ENCODE peak calls at places on chromosomes 4 and X, in seven cellular contexts. X, W, A, J, T, I and N are unnamed samples.

GRCh38 chrX:2828404-2829065 is at the start of gene GYG2:
- DNase-seq in T (peak), X (no peak), J (peak), W (no peak), I (no peak), A (no peak), N (no peak)

GRCh38 chrX:30777575-30777974 is 111.5 kb downstream of the TAB3 start:
- DNase-seq in A (no peak), J (no peak), T (no peak), X (no peak), W (no peak), I (no peak), N (no peak)

GRCh38 chr4:39354178-39354503 is 12.0 kb downstream of the RFC1 start:
- DNase-seq in A (no peak), W (no peak), X (no peak), J (no peak), I (no peak), T (peak), N (no peak)

GRCh38 chr4:141636077-141636770 is at the start of gene IL15:
- DNase-seq in A (peak), W (peak), T (peak), I (peak), X (no peak), J (peak), N (no peak)

GRCh38 chr4:160026720-160027119 is 923.8 kb downstream of the RAPGEF2 start:
- DNase-seq in W (peak), X (no peak), A (no peak), T (peak), I (no peak), J (no peak), N (peak)

GRCh38 chr4:4559596-4559995 is 17.7 kb upstream of the STX18 start:
- DNase-seq in A (no peak), W (no peak), J (no peak), X (no peak), T (no peak), I (no peak), N (no peak)

GRCh38 chrX:2177541-2177940 is 323.2 kb downstream of the DHRSX start:
- DNase-seq in J (no peak), X (no peak), A (no peak), W (no peak), I (no peak), T (no peak), N (no peak)

GRCh38 chr4:72568959-72569718 is at the start of gene ADAMTS3:
- DNase-seq in I (peak), T (peak), J (peak), X (no peak), A (peak), W (no peak), N (no peak)

GRCh38 chrX:150635952-150636351 is 57.2 kb upstream of the MTMR1 start:
- DNase-seq in X (no peak), A (no peak), T (no peak), I (no peak), J (no peak), W (no peak), N (peak)

GRCh38 chrX:2913118-2913517 is 16.0 kb downstream of the ARSD start:
- DNase-seq in W (no peak), X (no peak), A (no peak), T (no peak), I (no peak), J (no peak), N (no peak)

GRCh38 chr4:64016893-64017292 is 392.4 kb downstream of the TECRL start:
- DNase-seq in J (no peak), A (no peak), I (no peak), X (no peak), T (no peak), W (no peak), N (no peak)

GRCh38 chr4:166723532-166724140 is 510.7 kb downstream of the SPOCK3 start:
- DNase-seq in J (no peak), A (no peak), W (no peak), X (no peak), I (no peak), T (no peak), N (no peak)

GRCh38 chr4:8854866-8855265 is 16.8 kb downstream of the HMX1 start:
- DNase-seq in I (no peak), J (no peak), X (no peak), A (no peak), T (peak), W (no peak), N (no peak)

GRCh38 chr4:60989141-60989540 is 211.0 kb upstream of the ADGRL3 start:
- DNase-seq in A (no peak), X (no peak), T (no peak), I (no peak), J (no peak), W (no peak), N (no peak)

GRCh38 chr4:94595880-94596483 is 144.2 kb downstream of the PDLIM5 start:
- DNase-seq in X (peak), T (peak), A (no peak), W (peak), I (peak), J (no peak), N (no peak)

GRCh38 chr4:126446917-126447316 is 1132.2 kb downstream of the FAT4 start:
- DNase-seq in W (no peak), T (no peak), A (no peak), X (no peak), I (no peak), J (no peak), N (no peak)

GRCh38 chr4:26787461-26788340 is 72.9 kb upstream of the STIM2 start:
- DNase-seq in A (peak), X (peak), T (peak), I (peak), J (no peak), W (peak), N (no peak)

GRCh38 chr4:26015906-26016305 is 101.9 kb downstream of the SMIM20 start:
- DNase-seq in I (no peak), X (no peak), W (no peak), T (no peak), A (no peak), J (no peak), N (no peak)

GRCh38 chr4:89509708-89510269 is 202.2 kb upstream of the GPRIN3 start:
- DNase-seq in A (no peak), T (no peak), X (no peak), W (no peak), J (no peak), I (no peak), N (no peak)

GRCh38 chrX:12949927-12950656 is 24.8 kb upstream of the TMSB4X start:
- DNase-seq in I (peak), T (peak), X (peak), W (no peak), J (no peak), A (peak), N (no peak)

GRCh38 chrX:46617906-46618305 is 44.3 kb downstream of the CHST7 start:
- DNase-seq in X (no peak), J (no peak), A (no peak), T (no peak), I (no peak), W (no peak), N (no peak)

GRCh38 chr4:174524242-174524641 is 2.0 kb upstream of the HPGD start:
- DNase-seq in I (peak), X (no peak), W (no peak), A (no peak), J (no peak), T (peak), N (no peak)

GRCh38 chrX:126580877-126581276 is 28.3 kb upstream of the DCAF12L1 start:
- DNase-seq in A (no peak), X (no peak), T (no peak), W (no peak), J (no peak), I (no peak), N (no peak)

GRCh38 chrX:39909996-39910395 is 187.8 kb downstream of the BCOR start:
- DNase-seq in W (no peak), J (no peak), X (no peak), I (no peak), T (no peak), A (no peak), N (no peak)

GRCh38 chr4:147714575-147715401 is 17.1 kb upstream of the ARHGAP10 start:
- DNase-seq in T (no peak), W (no peak), I (no peak), X (no peak), A (no peak), J (no peak), N (no peak)

GRCh38 chrX:11908371-11908770 is 150.3 kb downstream of the MSL3 start:
- DNase-seq in I (peak), J (no peak), T (peak), A (no peak), W (no peak), X (peak), N (no peak)

GRCh38 chr4:182175788-182176519 is 67.2 kb upstream of the TENM3 start:
- DNase-seq in W (no peak), I (no peak), A (no peak), T (no peak), X (no peak), J (no peak), N (no peak)

GRCh38 chrX:18129694-18130093 is 91.0 kb downstream of the BEND2 start:
- DNase-seq in J (no peak), T (no peak), W (no peak), X (no peak), A (no peak), I (no peak), N (no peak)

GRCh38 chr4:187578103-187578502 is 417.5 kb upstream of the ZFP42 start:
- DNase-seq in I (no peak), A (no peak), X (no peak), J (no peak), T (no peak), W (no peak), N (no peak)
- H2AFZ ChIP-seq in I (no peak), A (no peak), X (no peak), J (no peak), T (no peak), W (no peak), N (peak)

GRCh38 chr4:153258750-153259149 is 54.5 kb downstream of the TRIM2 start:
- DNase-seq in A (no peak), J (no peak), T (no peak), W (no peak), I (no peak), X (no peak), N (no peak)
- H3K4me3 ChIP-seq in A (no peak), J (peak), T (no peak), W (no peak), I (no peak), X (no peak), N (no peak)

GRCh38 chrX:10014462-10015373 is 47.6 kb downstream of the CLDN34 start:
- DNase-seq in T (peak), J (peak), I (peak), A (peak), W (peak), X (peak), N (peak)

GRCh38 chrX:10015711-10016515 is 48.8 kb downstream of the CLDN34 start:
- DNase-seq in X (peak), T (peak), W (no peak), I (no peak), A (peak), J (no peak), N (no peak)

GRCh38 chrX:10012776-10013175 is 45.6 kb downstream of the CLDN34 start:
- DNase-seq in W (no peak), J (no peak), I (no peak), X (no peak), A (no peak), T (no peak), N (no peak)

GRCh38 chrX:10017866-10018265 is 50.7 kb downstream of the CLDN34 start:
- DNase-seq in X (peak), W (peak), I (no peak), J (no peak), A (no peak), T (peak), N (peak)

GRCh38 chrX:10016516-10017132 is 49.5 kb downstream of the CLDN34 start:
- DNase-seq in J (no peak), A (no peak), X (no peak), W (no peak), I (no peak), T (no peak), N (no peak)
- H2AFZ ChIP-seq in J (peak), A (no peak), X (no peak), W (no peak), I (no peak), T (no peak), N (no peak)

DNA sequence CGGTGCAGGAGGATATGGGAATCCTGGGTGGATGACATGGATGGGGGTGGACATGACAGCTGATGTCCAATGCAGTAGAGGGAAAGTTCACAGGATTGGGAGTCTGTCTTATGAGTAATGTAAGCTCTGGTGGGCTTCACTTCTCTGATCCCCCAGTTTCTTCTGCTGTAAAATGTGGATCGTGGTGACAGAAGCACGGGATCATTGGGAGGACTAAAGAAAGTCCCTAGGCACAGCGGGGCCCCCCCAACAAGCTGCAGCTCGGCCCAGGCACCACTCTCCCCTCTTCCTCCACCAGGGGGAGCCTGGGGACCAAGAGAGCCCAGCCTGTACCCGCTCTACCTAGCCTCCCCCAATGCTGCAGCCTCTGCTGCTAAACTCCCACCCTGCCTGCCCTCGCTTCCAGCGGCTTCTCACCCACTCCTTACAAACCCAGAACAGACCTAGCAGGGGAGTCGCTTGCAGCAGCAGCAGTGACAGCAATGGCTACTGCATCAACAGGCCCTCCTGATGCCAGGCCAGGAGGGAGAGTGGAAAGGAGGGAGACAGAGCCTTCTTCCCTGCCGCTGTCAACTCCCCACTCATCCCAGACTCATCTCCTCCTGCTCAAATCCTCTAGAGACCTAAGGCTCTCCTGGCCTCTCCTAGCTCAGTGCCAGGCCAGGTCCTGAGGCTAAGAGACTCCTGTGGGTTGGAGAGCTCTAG is 36.1 kb upstream of the IQSEC2 start:
- DNase-seq in X (peak), J (peak), W (no peak), A (peak), T (peak), I (peak), N (peak)
- H3K4me3 ChIP-seq in X (no peak), J (no peak), W (no peak), A (no peak), T (no peak), I (no peak), N (no peak)